ENCODE peak calls at places on chromosomes 6 and 20, in six cellular contexts. F is brain microvascular endothelial cell, H is kidney, A is BE2C, M is cardiac muscle cell, Y is GM12865. C is an unnamed sample.

GRCh38 chr6:138194221-138194620 is 24.1 kb downstream of the PBOV1 start:
- DNase-seq in Y (no peak), H (no peak), F (no peak), M (no peak), A (no peak), C (no peak)

GRCh38 chr6:43455034-43455747 is at the start of gene DLK2:
- DNase-seq in M (peak), H (no peak), A (peak), F (no peak), Y (peak), C (no peak)

GRCh38 chr6:112305795-112306194 is 41.3 kb upstream of the RFPL4B start:
- DNase-seq in M (no peak), F (no peak), H (no peak), Y (no peak), A (no peak), C (no peak)

GRCh38 chr6:63094947-63095346 is 116.3 kb upstream of the FKBP1C start:
- DNase-seq in M (no peak), A (no peak), H (no peak), F (no peak), Y (no peak), C (no peak)

GRCh38 chr6:3902786-3903648 is 53.8 kb downstream of the FAM50B start:
- DNase-seq in F (no peak), H (no peak), Y (no peak), A (no peak), M (no peak), C (no peak)

GRCh38 chr20:6976535-6976934 is 209.0 kb downstream of the BMP2 start:
- DNase-seq in F (no peak), M (no peak), Y (no peak), H (no peak), A (no peak), C (no peak)

GRCh38 chr20:14597206-14597715 is 259.8 kb upstream of the FLRT3 start:
- DNase-seq in Y (no peak), M (no peak), F (no peak), H (no peak), A (no peak), C (no peak)

GRCh38 chr20:25294459-25295385 is 46.8 kb downstream of the PYGB start:
- DNase-seq in A (peak), M (peak), F (peak), Y (peak), H (no peak), C (no peak)

DNA sequence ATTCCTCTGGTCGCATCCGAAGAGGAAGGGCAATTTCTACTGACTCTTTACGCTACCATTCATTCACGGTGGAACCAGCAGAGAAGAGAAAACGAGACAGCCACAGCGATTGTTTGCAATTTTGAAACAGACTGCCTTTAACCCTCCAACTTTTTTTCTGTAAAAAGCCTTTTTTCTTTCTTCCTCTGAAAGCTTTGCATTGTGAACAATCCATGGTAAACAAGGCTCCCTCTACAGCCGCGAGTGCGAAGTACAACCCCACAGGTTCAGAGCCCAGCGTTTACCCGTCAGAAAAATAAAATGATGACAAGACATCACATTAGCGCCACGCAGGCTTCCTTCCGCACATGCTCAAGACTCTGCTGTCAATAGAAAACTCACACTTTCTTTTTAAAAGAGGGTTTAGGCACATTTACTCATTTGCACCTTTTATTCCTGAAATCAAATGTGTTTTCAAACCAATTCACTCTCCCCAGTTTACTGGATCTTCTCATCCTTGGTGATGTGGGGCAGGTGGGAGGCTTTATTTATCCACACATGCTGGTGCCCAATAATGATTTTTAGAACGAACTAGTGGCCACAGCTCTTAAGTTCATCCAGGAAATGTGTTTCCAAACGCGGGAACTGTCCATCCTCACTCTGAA is 99.9 kb downstream of the NOL4L start:
- DNase-seq in H (peak), F (peak), M (peak), A (peak), Y (peak), C (peak)
- H3K4me3 ChIP-seq in H (peak), F (peak), M (peak), A (peak), Y (peak), C (peak)

GRCh38 chr20:62577447-62577846 is 64.9 kb upstream of the SLCO4A1 start:
- DNase-seq in Y (no peak), H (no peak), A (no peak), M (no peak), F (no peak), C (no peak)

GRCh38 chr20:62580052-62580451 is 62.3 kb upstream of the SLCO4A1 start:
- DNase-seq in F (no peak), Y (no peak), H (no peak), A (no peak), M (no peak), C (no peak)

GRCh38 chr20:62576815-62577214 is 65.5 kb upstream of the SLCO4A1 start:
- DNase-seq in A (no peak), H (no peak), F (peak), Y (no peak), M (peak), C (no peak)

GRCh38 chr20:62575976-62576722 is 66.2 kb upstream of the SLCO4A1 start:
- DNase-seq in H (no peak), F (no peak), A (no peak), Y (no peak), M (no peak), C (no peak)

GRCh38 chr20:62578294-62578897 is 63.9 kb upstream of the SLCO4A1 start:
- DNase-seq in Y (peak), M (no peak), H (no peak), A (no peak), F (no peak), C (no peak)
- TF ChIP-seq CTCF in Y (no peak), M (no peak), H (no peak), A (no peak), F (no peak), C (no peak)

GRCh38 chr6:27867941-27868705 is 44.1 kb downstream of the OR2B2 start:
- DNase-seq in M (no peak), H (no peak), F (no peak), A (no peak), Y (peak), C (no peak)
- H3K4me3 ChIP-seq in M (peak), H (no peak), F (no peak), A (peak), Y (peak), C (no peak)

DNA sequence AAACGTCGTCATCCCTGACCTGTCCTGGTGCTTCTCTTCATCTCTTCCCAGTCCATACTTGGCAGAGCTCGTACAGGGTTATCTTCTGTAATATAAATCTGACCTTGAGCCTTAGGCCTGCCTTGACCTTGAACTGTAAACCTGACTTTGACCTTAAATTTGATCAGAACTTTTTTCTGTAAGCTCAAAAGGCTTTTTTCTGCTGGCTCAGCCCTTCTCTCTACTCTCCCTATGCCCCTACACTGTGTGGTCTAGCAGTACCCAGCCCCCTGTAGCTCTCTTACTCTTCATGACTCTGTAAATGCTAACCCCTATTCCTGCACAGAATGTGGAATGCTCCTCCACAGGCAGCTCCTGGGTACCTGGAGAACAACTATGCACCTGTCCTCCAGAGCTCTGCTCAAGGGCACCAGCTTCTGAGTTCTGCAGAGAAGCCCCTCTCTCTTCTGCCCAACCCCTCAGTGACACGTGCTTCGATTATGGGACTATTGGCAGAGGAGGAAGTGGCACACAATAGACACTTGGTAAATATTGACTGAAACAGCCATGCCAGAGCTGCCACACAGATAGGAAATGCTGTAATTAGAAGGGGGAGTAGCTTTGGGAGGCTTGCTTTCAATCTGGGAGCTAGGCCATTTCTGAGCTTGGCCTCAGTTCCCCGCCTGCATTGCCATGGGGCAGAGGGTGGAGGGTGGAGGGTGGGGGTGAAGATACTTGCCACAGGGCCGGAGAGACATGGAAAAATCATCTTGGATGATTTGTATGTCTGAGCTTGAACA is 15.4 kb downstream of the SNPH start:
- DNase-seq in M (no peak), H (no peak), F (no peak), A (no peak), Y (no peak), C (no peak)
- TF ChIP-seq CTCF in M (no peak), H (no peak), F (no peak), A (no peak), Y (no peak), C (no peak)

GRCh38 chr6:33590531-33591198 is 10.6 kb upstream of the BAK1 start:
- DNase-seq in H (peak), F (no peak), Y (no peak), M (no peak), A (no peak), C (no peak)

GRCh38 chr6:33591633-33592032 is 11.6 kb upstream of the BAK1 start:
- DNase-seq in F (no peak), M (no peak), A (no peak), H (no peak), Y (no peak), C (no peak)

GRCh38 chr6:33588894-33589293 is 8.8 kb upstream of the BAK1 start:
- DNase-seq in Y (no peak), F (no peak), H (no peak), M (no peak), A (no peak), C (no peak)

GRCh38 chr6:33589366-33589722 is 9.3 kb upstream of the BAK1 start:
- DNase-seq in F (no peak), H (no peak), M (no peak), Y (no peak), A (no peak), C (no peak)

GRCh38 chr6:33589723-33590530 is 9.9 kb upstream of the BAK1 start:
- DNase-seq in H (peak), Y (peak), A (peak), M (peak), F (peak), C (peak)
- H3K4me3 ChIP-seq in H (no peak), Y (no peak), A (no peak), M (no peak), F (no peak), C (no peak)

GRCh38 chr20:3123542-3123941 is 36.1 kb downstream of the FASTKD5 start:
- DNase-seq in A (no peak), H (no peak), F (no peak), M (no peak), Y (no peak), C (no peak)
- TF ChIP-seq CTCF in A (no peak), H (no peak), F (no peak), M (no peak), Y (no peak), C (no peak)